ENCODE peak calls at places on chromosomes 4 and X, in nine cellular contexts. One of them, this sample, is unnamed.

GRCh38 chrX:12685541-12685940 is 105.7 kb upstream of the PRPS2 start:
- DNase-seq in activated naive CD8-positive, alpha-beta T cell treated with anti-CD3 and anti-CD28 coated beads for 36 hours: no peak
- DNase-seq in posterior cingulate gyrus: no peak
- DNase-seq in sigmoid colon: no peak
- DNase-seq in activated naive CD4-positive, alpha-beta T cell treated with Interleukin-2 at 50 U/mL for 16 hours: no peak
- DNase-seq in GM13976: no peak
- DNase-seq in ovary: no peak
- DNase-seq in activated T-cell treated with anti-CD3 and anti-CD28 coated beads, Interleukin-2, amount 50 U/mL, for 1 hour: no peak
- DNase-seq in NCI-H1092 treated with DMSO at 0.1 percent for 48 hours: no peak
- DNase-seq in this sample: no peak

GRCh38 chr4:113732923-113733527 is 28.5 kb downstream of the CAMK2D start:
- DNase-seq in activated naive CD8-positive, alpha-beta T cell treated with anti-CD3 and anti-CD28 coated beads for 36 hours: no peak
- DNase-seq in activated naive CD4-positive, alpha-beta T cell treated with Interleukin-2 at 50 U/mL for 16 hours: no peak
- DNase-seq in sigmoid colon: no peak
- DNase-seq in posterior cingulate gyrus: no peak
- DNase-seq in ovary: no peak
- DNase-seq in NCI-H1092 treated with DMSO at 0.1 percent for 48 hours: no peak
- DNase-seq in activated T-cell treated with anti-CD3 and anti-CD28 coated beads, Interleukin-2, amount 50 U/mL, for 1 hour: no peak
- DNase-seq in GM13976: no peak
- DNase-seq in this sample: no peak

GRCh38 chrX:72351606-72352338 is 46.1 kb upstream of the CITED1 start:
- DNase-seq in posterior cingulate gyrus: no peak
- DNase-seq in sigmoid colon: no peak
- DNase-seq in ovary: no peak
- DNase-seq in GM13976: no peak
- DNase-seq in activated naive CD4-positive, alpha-beta T cell treated with Interleukin-2 at 50 U/mL for 16 hours: no peak
- DNase-seq in NCI-H1092 treated with DMSO at 0.1 percent for 48 hours: no peak
- DNase-seq in activated naive CD8-positive, alpha-beta T cell treated with anti-CD3 and anti-CD28 coated beads for 36 hours: no peak
- DNase-seq in activated T-cell treated with anti-CD3 and anti-CD28 coated beads, Interleukin-2, amount 50 U/mL, for 1 hour: no peak
- DNase-seq in this sample: no peak

GRCh38 chr4:56674984-56675383 is 6.1 kb downstream of the HOPX start:
- DNase-seq in activated naive CD4-positive, alpha-beta T cell treated with Interleukin-2 at 50 U/mL for 16 hours: no peak
- DNase-seq in posterior cingulate gyrus: no peak
- DNase-seq in GM13976: no peak
- DNase-seq in activated naive CD8-positive, alpha-beta T cell treated with anti-CD3 and anti-CD28 coated beads for 36 hours: no peak
- DNase-seq in sigmoid colon: no peak
- DNase-seq in activated T-cell treated with anti-CD3 and anti-CD28 coated beads, Interleukin-2, amount 50 U/mL, for 1 hour: no peak
- DNase-seq in ovary: no peak
- DNase-seq in NCI-H1092 treated with DMSO at 0.1 percent for 48 hours: no peak
- DNase-seq in this sample: no peak

GRCh38 chr4:1572521-1572920 is 111.6 kb downstream of the FAM53A start:
- DNase-seq in ovary: no peak
- DNase-seq in activated naive CD8-positive, alpha-beta T cell treated with anti-CD3 and anti-CD28 coated beads for 36 hours: no peak
- DNase-seq in activated T-cell treated with anti-CD3 and anti-CD28 coated beads, Interleukin-2, amount 50 U/mL, for 1 hour: no peak
- DNase-seq in sigmoid colon: peak; percentile 46
- DNase-seq in posterior cingulate gyrus: peak; percentile 70
- DNase-seq in NCI-H1092 treated with DMSO at 0.1 percent for 48 hours: no peak
- DNase-seq in activated naive CD4-positive, alpha-beta T cell treated with Interleukin-2 at 50 U/mL for 16 hours: no peak
- DNase-seq in GM13976: no peak
- DNase-seq in this sample: no peak

GRCh38 chr4:123352240-123352945 is 44.2 kb upstream of the SPRY1 start:
- DNase-seq in GM13976: no peak
- DNase-seq in activated T-cell treated with anti-CD3 and anti-CD28 coated beads, Interleukin-2, amount 50 U/mL, for 1 hour: no peak
- DNase-seq in posterior cingulate gyrus: no peak
- DNase-seq in NCI-H1092 treated with DMSO at 0.1 percent for 48 hours: no peak
- DNase-seq in sigmoid colon: no peak
- DNase-seq in ovary: no peak
- DNase-seq in activated naive CD4-positive, alpha-beta T cell treated with Interleukin-2 at 50 U/mL for 16 hours: no peak
- DNase-seq in activated naive CD8-positive, alpha-beta T cell treated with anti-CD3 and anti-CD28 coated beads for 36 hours: no peak
- DNase-seq in this sample: no peak

GRCh38 chr4:172727631-172728030 is 441.0 kb upstream of the GALNT7 start:
- DNase-seq in activated naive CD8-positive, alpha-beta T cell treated with anti-CD3 and anti-CD28 coated beads for 36 hours: no peak
- DNase-seq in activated T-cell treated with anti-CD3 and anti-CD28 coated beads, Interleukin-2, amount 50 U/mL, for 1 hour: no peak
- DNase-seq in ovary: no peak
- DNase-seq in NCI-H1092 treated with DMSO at 0.1 percent for 48 hours: no peak
- DNase-seq in posterior cingulate gyrus: no peak
- DNase-seq in activated naive CD4-positive, alpha-beta T cell treated with Interleukin-2 at 50 U/mL for 16 hours: no peak
- DNase-seq in sigmoid colon: no peak
- DNase-seq in GM13976: no peak
- DNase-seq in this sample: no peak

GRCh38 chrX:75273483-75273882 is 402 bp upstream of the UPRT start:
- DNase-seq in NCI-H1092 treated with DMSO at 0.1 percent for 48 hours: no peak
- DNase-seq in GM13976: peak; percentile 3
- DNase-seq in activated T-cell treated with anti-CD3 and anti-CD28 coated beads, Interleukin-2, amount 50 U/mL, for 1 hour: no peak
- DNase-seq in posterior cingulate gyrus: no peak
- DNase-seq in ovary: no peak
- DNase-seq in activated naive CD4-positive, alpha-beta T cell treated with Interleukin-2 at 50 U/mL for 16 hours: no peak
- DNase-seq in sigmoid colon: no peak
- DNase-seq in activated naive CD8-positive, alpha-beta T cell treated with anti-CD3 and anti-CD28 coated beads for 36 hours: no peak
- DNase-seq in this sample: no peak

GRCh38 chr4:82758701-82759685 is 39.6 kb downstream of the SCD5 start:
- DNase-seq in ovary: no peak
- DNase-seq in posterior cingulate gyrus: peak; percentile 94
- DNase-seq in activated naive CD4-positive, alpha-beta T cell treated with Interleukin-2 at 50 U/mL for 16 hours: no peak
- DNase-seq in GM13976: no peak
- DNase-seq in activated naive CD8-positive, alpha-beta T cell treated with anti-CD3 and anti-CD28 coated beads for 36 hours: no peak
- DNase-seq in activated T-cell treated with anti-CD3 and anti-CD28 coated beads, Interleukin-2, amount 50 U/mL, for 1 hour: no peak
- DNase-seq in sigmoid colon: no peak
- DNase-seq in NCI-H1092 treated with DMSO at 0.1 percent for 48 hours: no peak
- DNase-seq in this sample: no peak

GRCh38 chr4:139234258-139234657 is 45.8 kb downstream of the MGARP start:
- DNase-seq in sigmoid colon: no peak
- DNase-seq in posterior cingulate gyrus: no peak
- DNase-seq in NCI-H1092 treated with DMSO at 0.1 percent for 48 hours: no peak
- DNase-seq in GM13976: no peak
- DNase-seq in activated naive CD4-positive, alpha-beta T cell treated with Interleukin-2 at 50 U/mL for 16 hours: no peak
- DNase-seq in activated T-cell treated with anti-CD3 and anti-CD28 coated beads, Interleukin-2, amount 50 U/mL, for 1 hour: no peak
- DNase-seq in activated naive CD8-positive, alpha-beta T cell treated with anti-CD3 and anti-CD28 coated beads for 36 hours: no peak
- DNase-seq in ovary: no peak
- DNase-seq in this sample: no peak

GRCh38 chrX:6067600-6067999 is 161.1 kb downstream of the NLGN4X start:
- DNase-seq in activated naive CD4-positive, alpha-beta T cell treated with Interleukin-2 at 50 U/mL for 16 hours: no peak
- DNase-seq in posterior cingulate gyrus: no peak
- DNase-seq in activated naive CD8-positive, alpha-beta T cell treated with anti-CD3 and anti-CD28 coated beads for 36 hours: no peak
- DNase-seq in sigmoid colon: no peak
- DNase-seq in activated T-cell treated with anti-CD3 and anti-CD28 coated beads, Interleukin-2, amount 50 U/mL, for 1 hour: no peak
- DNase-seq in NCI-H1092 treated with DMSO at 0.1 percent for 48 hours: no peak
- DNase-seq in GM13976: no peak
- DNase-seq in ovary: no peak
- DNase-seq in this sample: no peak

GRCh38 chr4:25233737-25234389 is at the start of gene PI4K2B:
- DNase-seq in activated naive CD4-positive, alpha-beta T cell treated with Interleukin-2 at 50 U/mL for 16 hours: peak; percentile 94
- DNase-seq in activated naive CD8-positive, alpha-beta T cell treated with anti-CD3 and anti-CD28 coated beads for 36 hours: peak; percentile 97
- DNase-seq in sigmoid colon: peak; percentile 93
- DNase-seq in ovary: peak; percentile 79
- DNase-seq in activated T-cell treated with anti-CD3 and anti-CD28 coated beads, Interleukin-2, amount 50 U/mL, for 1 hour: peak; percentile 94
- DNase-seq in posterior cingulate gyrus: peak; percentile 96
- DNase-seq in NCI-H1092 treated with DMSO at 0.1 percent for 48 hours: peak; percentile 86
- DNase-seq in GM13976: peak; percentile 93
- DNase-seq in this sample: peak; percentile 68

GRCh38 chr4:33577798-33578197 is 2666.5 kb downstream of the ARAP2 start:
- DNase-seq in ovary: no peak
- DNase-seq in activated T-cell treated with anti-CD3 and anti-CD28 coated beads, Interleukin-2, amount 50 U/mL, for 1 hour: no peak
- DNase-seq in sigmoid colon: no peak
- DNase-seq in posterior cingulate gyrus: no peak
- DNase-seq in activated naive CD4-positive, alpha-beta T cell treated with Interleukin-2 at 50 U/mL for 16 hours: no peak
- DNase-seq in GM13976: no peak
- DNase-seq in NCI-H1092 treated with DMSO at 0.1 percent for 48 hours: no peak
- DNase-seq in activated naive CD8-positive, alpha-beta T cell treated with anti-CD3 and anti-CD28 coated beads for 36 hours: no peak
- DNase-seq in this sample: no peak

GRCh38 chrX:140501940-140502468 is 2.9 kb downstream of the SOX3 start:
- DNase-seq in ovary: no peak
- DNase-seq in activated naive CD8-positive, alpha-beta T cell treated with anti-CD3 and anti-CD28 coated beads for 36 hours: no peak
- DNase-seq in activated naive CD4-positive, alpha-beta T cell treated with Interleukin-2 at 50 U/mL for 16 hours: no peak
- DNase-seq in sigmoid colon: no peak
- DNase-seq in NCI-H1092 treated with DMSO at 0.1 percent for 48 hours: no peak
- DNase-seq in activated T-cell treated with anti-CD3 and anti-CD28 coated beads, Interleukin-2, amount 50 U/mL, for 1 hour: no peak
- DNase-seq in GM13976: peak; percentile 7
- DNase-seq in posterior cingulate gyrus: no peak
- DNase-seq in this sample: no peak

GRCh38 chr4:48967626-48968025 is 18.4 kb upstream of the CWH43 start:
- DNase-seq in GM13976: no peak
- DNase-seq in activated naive CD8-positive, alpha-beta T cell treated with anti-CD3 and anti-CD28 coated beads for 36 hours: no peak
- DNase-seq in posterior cingulate gyrus: no peak
- DNase-seq in NCI-H1092 treated with DMSO at 0.1 percent for 48 hours: no peak
- DNase-seq in activated naive CD4-positive, alpha-beta T cell treated with Interleukin-2 at 50 U/mL for 16 hours: no peak
- DNase-seq in sigmoid colon: no peak
- DNase-seq in activated T-cell treated with anti-CD3 and anti-CD28 coated beads, Interleukin-2, amount 50 U/mL, for 1 hour: no peak
- DNase-seq in ovary: no peak
- DNase-seq in this sample: peak; percentile 21

GRCh38 chr4:41792166-41792565 is 43.6 kb upstream of the PHOX2B start:
- DNase-seq in GM13976: no peak
- DNase-seq in sigmoid colon: no peak
- DNase-seq in activated T-cell treated with anti-CD3 and anti-CD28 coated beads, Interleukin-2, amount 50 U/mL, for 1 hour: no peak
- DNase-seq in activated naive CD4-positive, alpha-beta T cell treated with Interleukin-2 at 50 U/mL for 16 hours: no peak
- DNase-seq in posterior cingulate gyrus: no peak
- DNase-seq in ovary: no peak
- DNase-seq in activated naive CD8-positive, alpha-beta T cell treated with anti-CD3 and anti-CD28 coated beads for 36 hours: no peak
- DNase-seq in NCI-H1092 treated with DMSO at 0.1 percent for 48 hours: no peak
- DNase-seq in this sample: no peak

GRCh38 chr4:5734841-5735240 is 23.8 kb downstream of the EVC start:
- DNase-seq in activated naive CD4-positive, alpha-beta T cell treated with Interleukin-2 at 50 U/mL for 16 hours: no peak
- DNase-seq in activated T-cell treated with anti-CD3 and anti-CD28 coated beads, Interleukin-2, amount 50 U/mL, for 1 hour: no peak
- DNase-seq in NCI-H1092 treated with DMSO at 0.1 percent for 48 hours: no peak
- DNase-seq in posterior cingulate gyrus: peak; percentile 75
- DNase-seq in sigmoid colon: no peak
- DNase-seq in activated naive CD8-positive, alpha-beta T cell treated with anti-CD3 and anti-CD28 coated beads for 36 hours: no peak
- DNase-seq in ovary: no peak
- DNase-seq in GM13976: no peak
- DNase-seq in this sample: no peak

GRCh38 chr4:15011166-15011565 is 8.9 kb downstream of the CPEB2 start:
- DNase-seq in NCI-H1092 treated with DMSO at 0.1 percent for 48 hours: no peak
- DNase-seq in ovary: no peak
- DNase-seq in activated T-cell treated with anti-CD3 and anti-CD28 coated beads, Interleukin-2, amount 50 U/mL, for 1 hour: no peak
- DNase-seq in activated naive CD4-positive, alpha-beta T cell treated with Interleukin-2 at 50 U/mL for 16 hours: no peak
- DNase-seq in GM13976: no peak
- DNase-seq in posterior cingulate gyrus: no peak
- DNase-seq in activated naive CD8-positive, alpha-beta T cell treated with anti-CD3 and anti-CD28 coated beads for 36 hours: no peak
- DNase-seq in sigmoid colon: no peak
- DNase-seq in this sample: no peak

GRCh38 chr4:188002346-188002745 is 6.8 kb downstream of the ZFP42 start:
- DNase-seq in activated naive CD8-positive, alpha-beta T cell treated with anti-CD3 and anti-CD28 coated beads for 36 hours: no peak
- DNase-seq in activated T-cell treated with anti-CD3 and anti-CD28 coated beads, Interleukin-2, amount 50 U/mL, for 1 hour: no peak
- DNase-seq in ovary: no peak
- DNase-seq in sigmoid colon: no peak
- DNase-seq in NCI-H1092 treated with DMSO at 0.1 percent for 48 hours: no peak
- DNase-seq in posterior cingulate gyrus: no peak
- DNase-seq in GM13976: no peak
- DNase-seq in activated naive CD4-positive, alpha-beta T cell treated with Interleukin-2 at 50 U/mL for 16 hours: no peak
- DNase-seq in this sample: no peak

This sample was measured in NCI-H446 treated with DMSO at 0.1 percent for 48 hours.